ENCODE peak calls at places on chromosomes 4 and X, in five cellular contexts. A is left lung, D is mucosa of descending colon, B is brain microvascular endothelial cell, R is dorsolateral prefrontal cortex. Y is an unnamed sample.

GRCh38 chrX:40877869-40878268 is 142.5 kb upstream of the MED14 start:
- DNase-seq in A (no peak), D (no peak), B (no peak), R (no peak), Y (no peak)

GRCh38 chr4:74733760-74734159 is 60.6 kb downstream of the BTC start:
- DNase-seq in A (no peak), D (no peak), B (no peak), R (no peak), Y (no peak)

GRCh38 chr4:53767503-53767902 is 176.2 kb upstream of the LNX1 start:
- DNase-seq in A (no peak), D (no peak), B (no peak), R (no peak), Y (no peak)

GRCh38 chr4:41981456-41981855 is at the start of gene DCAF4L1:
- DNase-seq in A (no peak), D (no peak), B (no peak), R (no peak), Y (no peak)

GRCh38 chr4:186881521-186882220 is 158.0 kb upstream of the FAT1 start:
- DNase-seq in A (no peak), D (no peak), B (peak), R (no peak), Y (peak)

GRCh38 chr4:12884846-12885796 is 599.0 kb downstream of the RAB28 start:
- DNase-seq in A (no peak), D (no peak), B (no peak), R (no peak), Y (no peak)

GRCh38 chr4:183190900-183191527 is 92.0 kb downstream of the WWC2 start:
- DNase-seq in A (no peak), D (no peak), B (no peak), R (no peak), Y (no peak)

GRCh38 chr4:186726440-186727148 is 2.9 kb upstream of the FAT1 start:
- DNase-seq in A (peak), D (peak), B (peak), R (no peak), Y (no peak)

GRCh38 chrX:27619975-27620374 is 29.8 kb downstream of the DCAF8L2 start:
- DNase-seq in A (no peak), D (no peak), B (no peak), R (no peak), Y (no peak)

DNA sequence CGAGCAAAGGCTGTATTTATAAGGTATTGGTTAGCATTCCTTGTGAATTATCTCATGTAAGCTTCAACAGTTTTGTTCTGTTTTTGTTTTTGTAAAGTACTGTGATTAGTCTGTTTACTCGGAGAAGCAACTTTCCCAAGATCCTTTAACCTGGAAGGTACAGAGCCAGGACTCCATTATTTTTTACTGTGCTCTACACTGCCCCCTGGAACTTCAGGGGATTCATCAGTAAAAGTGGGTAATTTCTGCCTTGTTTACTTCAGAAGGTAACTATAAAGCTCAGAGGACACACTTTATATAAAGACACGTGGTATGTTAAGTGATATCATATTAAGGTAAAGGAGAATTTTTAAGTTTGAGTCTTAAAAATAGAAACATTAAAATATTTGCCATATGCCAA is 124.9 kb downstream of the IQCM start:
- DNase-seq in A (no peak), D (no peak), B (no peak), R (no peak), Y (no peak)
- TF ChIP-seq CTCF in A (no peak), D (no peak), B (peak), R (no peak), Y (no peak)

GRCh38 chr4:26086621-26087068 is 172.6 kb downstream of the SMIM20 start:
- DNase-seq in A (no peak), D (no peak), B (no peak), R (no peak), Y (no peak)

GRCh38 chr4:26088433-26088928 is 174.5 kb downstream of the SMIM20 start:
- DNase-seq in A (no peak), D (no peak), B (peak), R (no peak), Y (no peak)

GRCh38 chr4:26085581-26085980 is 171.6 kb downstream of the SMIM20 start:
- DNase-seq in A (no peak), D (no peak), B (no peak), R (no peak), Y (no peak)

GRCh38 chr4:26084414-26084813 is 170.4 kb downstream of the SMIM20 start:
- DNase-seq in A (no peak), D (no peak), B (no peak), R (no peak), Y (no peak)

DNA sequence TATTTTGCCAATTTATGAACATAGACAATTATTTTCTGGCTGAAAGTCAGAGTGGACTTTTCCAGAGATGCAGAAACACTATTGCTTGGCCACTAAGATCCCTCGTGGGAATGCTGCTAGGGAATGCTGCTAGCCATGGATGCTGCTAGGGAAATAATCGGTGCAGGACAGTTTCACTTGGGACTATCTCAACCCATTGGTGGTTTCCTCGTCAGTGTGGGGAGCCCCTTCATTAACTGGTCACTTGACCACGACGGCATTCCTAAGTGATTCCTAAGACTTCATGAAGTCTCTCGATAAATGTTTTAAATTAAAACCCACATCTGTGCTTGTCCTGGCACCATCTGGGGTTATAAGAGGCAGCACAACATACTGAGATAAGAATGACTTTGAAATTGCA is 173.1 kb downstream of the SMIM20 start:
- DNase-seq in A (no peak), D (no peak), B (no peak), R (no peak), Y (no peak)
- H3K4me3 ChIP-seq in A (no peak), D (no peak), B (no peak), R (no peak), Y (no peak)

DNA sequence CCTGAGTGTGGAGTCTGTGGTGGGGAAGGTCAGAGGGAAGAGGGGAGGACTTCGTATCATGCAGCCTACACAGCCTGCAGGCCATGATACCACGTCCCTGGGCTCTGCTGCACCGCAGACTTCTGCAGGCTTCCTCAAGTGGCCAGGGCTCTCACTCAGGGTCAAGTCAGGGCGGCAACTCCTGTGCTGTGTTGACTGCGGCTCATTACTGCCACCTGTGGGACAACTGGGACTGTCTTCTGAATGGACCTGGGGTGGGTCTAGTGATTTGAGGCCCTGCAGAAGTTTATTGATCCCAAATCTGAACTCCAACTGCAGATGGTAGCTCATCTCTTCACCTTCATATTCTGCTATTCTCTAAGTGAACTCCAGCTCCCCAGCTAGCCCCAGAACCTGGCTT is 167.1 kb downstream of the NSUN7 start:
- DNase-seq in A (no peak), D (no peak), B (no peak), R (no peak), Y (no peak)
- TF ChIP-seq CTCF in A (peak), D (no peak), B (peak), R (peak), Y (no peak)

DNA sequence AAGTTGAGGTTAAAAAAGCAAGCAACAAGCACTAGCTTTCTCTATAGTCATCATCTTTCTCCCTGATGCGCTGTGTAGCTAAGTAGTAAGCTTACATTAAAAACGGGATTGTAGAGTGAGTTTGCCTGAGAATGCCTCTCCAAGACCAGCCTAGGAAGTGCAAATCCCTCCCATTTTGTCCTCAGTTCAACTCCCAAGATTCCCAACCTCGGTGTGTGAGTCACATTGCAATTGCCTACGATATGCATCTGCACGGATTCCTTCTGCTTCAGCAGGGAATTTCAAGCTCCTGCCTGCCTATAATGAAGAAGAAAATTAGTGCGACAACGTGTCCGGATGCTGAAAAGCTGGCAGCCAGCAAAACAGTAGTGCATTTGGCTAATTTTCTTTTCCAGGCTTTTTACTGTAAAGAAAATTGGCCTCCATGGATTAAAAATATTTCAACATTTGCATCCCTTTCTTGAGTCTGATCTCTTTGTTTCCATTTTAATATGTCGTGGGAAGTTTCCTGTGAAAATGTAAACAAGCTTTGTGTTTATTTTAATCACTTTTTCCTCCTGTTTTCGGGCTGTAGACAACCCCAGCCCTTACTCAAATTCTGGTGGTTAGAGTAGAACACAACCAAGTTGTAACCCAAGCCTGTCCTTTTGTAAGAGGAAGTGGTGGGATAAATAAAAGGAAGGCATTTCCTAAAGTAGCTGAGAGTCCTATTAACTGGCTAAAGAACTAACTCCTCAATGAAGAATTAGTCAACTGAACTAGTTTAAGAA is 58.4 kb upstream of the TET2 start:
- DNase-seq in A (no peak), D (no peak), B (peak), R (no peak), Y (peak)
- H3K4me3 ChIP-seq in A (no peak), D (no peak), B (peak), R (no peak), Y (peak)

GRCh38 chr4:4666693-4667642 is 125.1 kb upstream of the STX18 start:
- DNase-seq in A (no peak), D (no peak), B (no peak), R (no peak), Y (no peak)
- TF ChIP-seq CTCF in A (no peak), D (no peak), B (peak), R (no peak), Y (peak)

GRCh38 chrX:140087865-140088264 is 122.5 kb upstream of the CXorf66 start:
- DNase-seq in A (no peak), D (no peak), B (no peak), R (no peak), Y (no peak)

GRCh38 chrX:140088438-140088837 is 123.1 kb upstream of the CXorf66 start:
- DNase-seq in A (no peak), D (no peak), B (no peak), R (no peak), Y (no peak)

GRCh38 chrX:140092121-140092520 is 126.8 kb upstream of the CXorf66 start:
- DNase-seq in A (peak), D (no peak), B (no peak), R (peak), Y (no peak)

GRCh38 chrX:140091276-140091886 is 126.1 kb upstream of the CXorf66 start:
- DNase-seq in A (peak), D (no peak), B (no peak), R (peak), Y (no peak)

GRCh38 chrX:140090800-140091275 is 125.5 kb upstream of the CXorf66 start:
- DNase-seq in A (no peak), D (no peak), B (no peak), R (no peak), Y (no peak)
- H3K4me3 ChIP-seq in A (no peak), D (no peak), B (peak), R (peak), Y (peak)

DNA sequence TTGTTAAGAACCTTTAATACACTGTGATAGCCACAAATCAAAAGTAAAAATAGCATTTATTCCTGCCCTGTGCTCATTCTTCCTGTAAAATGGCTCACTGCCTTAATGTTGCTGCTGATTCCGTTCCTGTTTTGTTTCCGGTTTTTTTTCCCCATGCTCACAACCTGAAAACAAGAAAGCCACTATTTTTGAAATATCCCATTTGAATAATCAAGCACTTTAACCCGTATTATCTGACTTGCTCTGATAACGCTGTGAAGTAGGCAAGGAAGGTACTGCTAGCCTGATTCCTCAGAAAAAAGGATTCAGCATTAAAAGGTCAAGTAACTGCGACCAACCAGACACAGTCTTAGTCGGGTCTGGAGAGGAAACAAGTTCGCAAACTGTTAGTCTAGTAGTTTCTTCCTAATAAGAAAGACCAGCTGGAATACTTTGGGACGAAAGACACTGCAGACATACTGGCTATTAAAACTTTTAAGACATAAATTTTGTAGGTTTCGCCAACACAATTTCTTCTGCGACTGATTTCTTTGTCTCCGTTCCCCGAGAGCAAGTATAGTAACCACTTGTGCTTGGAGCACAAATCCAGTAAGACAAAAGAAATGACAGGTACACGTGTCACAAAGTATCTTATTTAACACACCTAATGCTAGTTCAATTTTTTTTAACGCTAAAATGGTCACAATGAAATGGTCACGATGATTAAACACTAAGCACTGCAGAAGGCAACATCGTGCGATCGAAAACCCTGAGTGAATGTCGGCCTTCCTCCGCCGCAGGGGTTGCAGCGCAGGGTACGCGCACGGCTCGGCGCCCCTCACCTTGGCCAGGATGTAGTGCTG is 799 bp downstream of the COX18 start:
- DNase-seq in A (no peak), D (no peak), B (peak), R (no peak), Y (no peak)
- TF ChIP-seq CTCF in A (no peak), D (no peak), B (no peak), R (no peak), Y (no peak)

DNA sequence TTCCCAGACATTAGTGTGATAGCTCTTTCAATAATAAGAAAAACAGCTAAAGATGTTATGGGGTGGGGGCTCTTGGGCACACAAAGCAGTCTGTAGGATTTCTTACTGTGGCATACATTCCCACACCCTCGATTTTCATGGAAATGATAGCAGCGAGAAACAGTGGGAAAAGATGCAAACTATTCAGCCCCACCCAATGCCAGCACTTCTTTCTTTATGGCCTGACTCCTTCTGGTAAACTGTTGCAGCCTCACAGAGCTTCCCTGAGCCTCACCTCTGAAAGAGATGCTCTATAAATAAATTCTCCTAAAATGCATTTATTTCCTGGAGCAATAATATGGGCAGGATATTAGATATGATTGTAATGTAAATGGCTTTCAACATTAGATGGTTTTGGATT is 908 bp downstream of the ANK2 start:
- DNase-seq in A (no peak), D (no peak), B (no peak), R (no peak), Y (no peak)
- H3K4me3 ChIP-seq in A (no peak), D (no peak), B (no peak), R (peak), Y (no peak)

GRCh38 chr4:82578935-82579334 is 17.1 kb upstream of the TMEM150C start:
- DNase-seq in A (no peak), D (no peak), B (peak), R (no peak), Y (no peak)
- TF ChIP-seq CTCF in A (no peak), D (no peak), B (peak), R (no peak), Y (peak)

Y was measured in AG04449.